ENCODE peak calls at places on chromosome 6, in six cellular contexts. One of them, this sample, is unnamed.

GRCh38 chr6:125639621-125640020 is 109.8 kb upstream of the HEY2 start:
- DNase-seq in lower lobe of right lung: no peak
- DNase-seq in GM10248: no peak
- DNase-seq in foreskin melanocyte: peak
- DNase-seq in ELF-1: peak
- DNase-seq in stimulated activated CD4-positive, alpha-beta T cell treated with anti-CD3 and anti-CD28 coated beads, Interleukin-12 subunit alpha, Interleukin-12 subunit beta, amount 100 ng/mL, for 24 hours: no peak
- DNase-seq in this sample: no peak

GRCh38 chr6:157787080-157787479 is 36.0 kb upstream of the SNX9 start:
- DNase-seq in GM10248: no peak
- DNase-seq in lower lobe of right lung: no peak
- DNase-seq in foreskin melanocyte: no peak
- DNase-seq in ELF-1: no peak
- DNase-seq in stimulated activated CD4-positive, alpha-beta T cell treated with anti-CD3 and anti-CD28 coated beads, Interleukin-12 subunit alpha, Interleukin-12 subunit beta, amount 100 ng/mL, for 24 hours: no peak
- DNase-seq in this sample: no peak

GRCh38 chr6:81668615-81669047 is 83.8 kb downstream of the TENT5A start:
- DNase-seq in ELF-1: no peak
- DNase-seq in foreskin melanocyte: no peak
- DNase-seq in lower lobe of right lung: no peak
- DNase-seq in GM10248: no peak
- DNase-seq in stimulated activated CD4-positive, alpha-beta T cell treated with anti-CD3 and anti-CD28 coated beads, Interleukin-12 subunit alpha, Interleukin-12 subunit beta, amount 100 ng/mL, for 24 hours: no peak
- DNase-seq in this sample: no peak

GRCh38 chr6:11392778-11393507 is 144.6 kb upstream of the TMEM170B start:
- DNase-seq in foreskin melanocyte: no peak
- DNase-seq in ELF-1: no peak
- DNase-seq in lower lobe of right lung: peak
- DNase-seq in stimulated activated CD4-positive, alpha-beta T cell treated with anti-CD3 and anti-CD28 coated beads, Interleukin-12 subunit alpha, Interleukin-12 subunit beta, amount 100 ng/mL, for 24 hours: no peak
- DNase-seq in GM10248: no peak
- DNase-seq in this sample: no peak

GRCh38 chr6:112665815-112666214 is 318.7 kb downstream of the RFPL4B start:
- DNase-seq in lower lobe of right lung: no peak
- DNase-seq in foreskin melanocyte: no peak
- DNase-seq in ELF-1: no peak
- DNase-seq in GM10248: no peak
- DNase-seq in stimulated activated CD4-positive, alpha-beta T cell treated with anti-CD3 and anti-CD28 coated beads, Interleukin-12 subunit alpha, Interleukin-12 subunit beta, amount 100 ng/mL, for 24 hours: no peak
- DNase-seq in this sample: no peak

GRCh38 chr6:144278659-144279314 is 6.3 kb upstream of the UTRN start:
- DNase-seq in lower lobe of right lung: no peak
- DNase-seq in stimulated activated CD4-positive, alpha-beta T cell treated with anti-CD3 and anti-CD28 coated beads, Interleukin-12 subunit alpha, Interleukin-12 subunit beta, amount 100 ng/mL, for 24 hours: no peak
- DNase-seq in ELF-1: peak
- DNase-seq in GM10248: no peak
- DNase-seq in foreskin melanocyte: no peak
- DNase-seq in this sample: no peak

GRCh38 chr6:130424704-130425103 is 58.9 kb downstream of the TMEM200A start:
- DNase-seq in foreskin melanocyte: no peak
- DNase-seq in ELF-1: no peak
- DNase-seq in stimulated activated CD4-positive, alpha-beta T cell treated with anti-CD3 and anti-CD28 coated beads, Interleukin-12 subunit alpha, Interleukin-12 subunit beta, amount 100 ng/mL, for 24 hours: no peak
- DNase-seq in GM10248: no peak
- DNase-seq in lower lobe of right lung: no peak
- DNase-seq in this sample: no peak

GRCh38 chr6:12238191-12238590 is 52.0 kb upstream of the EDN1 start:
- DNase-seq in foreskin melanocyte: no peak
- DNase-seq in lower lobe of right lung: no peak
- DNase-seq in GM10248: no peak
- DNase-seq in ELF-1: no peak
- DNase-seq in stimulated activated CD4-positive, alpha-beta T cell treated with anti-CD3 and anti-CD28 coated beads, Interleukin-12 subunit alpha, Interleukin-12 subunit beta, amount 100 ng/mL, for 24 hours: no peak
- DNase-seq in this sample: no peak

GRCh38 chr6:35238843-35239289 is 20.7 kb upstream of the ZNF76 start:
- DNase-seq in GM10248: no peak
- DNase-seq in lower lobe of right lung: no peak
- DNase-seq in ELF-1: peak
- DNase-seq in foreskin melanocyte: no peak
- DNase-seq in stimulated activated CD4-positive, alpha-beta T cell treated with anti-CD3 and anti-CD28 coated beads, Interleukin-12 subunit alpha, Interleukin-12 subunit beta, amount 100 ng/mL, for 24 hours: no peak
- DNase-seq in this sample: no peak

GRCh38 chr6:139240161-139241010 is 51.4 kb downstream of the TXLNB start:
- DNase-seq in lower lobe of right lung: no peak
- DNase-seq in ELF-1: no peak
- DNase-seq in foreskin melanocyte: no peak
- DNase-seq in stimulated activated CD4-positive, alpha-beta T cell treated with anti-CD3 and anti-CD28 coated beads, Interleukin-12 subunit alpha, Interleukin-12 subunit beta, amount 100 ng/mL, for 24 hours: no peak
- DNase-seq in GM10248: no peak
- DNase-seq in this sample: no peak

GRCh38 chr6:154638369-154638768 is 94.8 kb upstream of the SCAF8 start:
- DNase-seq in lower lobe of right lung: no peak
- DNase-seq in GM10248: no peak
- DNase-seq in stimulated activated CD4-positive, alpha-beta T cell treated with anti-CD3 and anti-CD28 coated beads, Interleukin-12 subunit alpha, Interleukin-12 subunit beta, amount 100 ng/mL, for 24 hours: no peak
- DNase-seq in foreskin melanocyte: no peak
- DNase-seq in ELF-1: no peak
- DNase-seq in this sample: no peak

GRCh38 chr6:126075335-126076071 is 89.2 kb downstream of the TRMT11 start:
- DNase-seq in foreskin melanocyte: no peak
- DNase-seq in stimulated activated CD4-positive, alpha-beta T cell treated with anti-CD3 and anti-CD28 coated beads, Interleukin-12 subunit alpha, Interleukin-12 subunit beta, amount 100 ng/mL, for 24 hours: no peak
- DNase-seq in GM10248: no peak
- DNase-seq in lower lobe of right lung: no peak
- DNase-seq in ELF-1: no peak
- DNase-seq in this sample: no peak

GRCh38 chr6:47440722-47441121 is 36.9 kb upstream of the CD2AP start:
- DNase-seq in foreskin melanocyte: peak
- DNase-seq in GM10248: peak
- DNase-seq in stimulated activated CD4-positive, alpha-beta T cell treated with anti-CD3 and anti-CD28 coated beads, Interleukin-12 subunit alpha, Interleukin-12 subunit beta, amount 100 ng/mL, for 24 hours: no peak
- DNase-seq in lower lobe of right lung: no peak
- DNase-seq in ELF-1: no peak
- DNase-seq in this sample: peak

GRCh38 chr6:130811932-130812331 is 15.3 kb upstream of the SMLR1 start:
- DNase-seq in ELF-1: no peak
- DNase-seq in GM10248: no peak
- DNase-seq in lower lobe of right lung: no peak
- DNase-seq in foreskin melanocyte: no peak
- DNase-seq in stimulated activated CD4-positive, alpha-beta T cell treated with anti-CD3 and anti-CD28 coated beads, Interleukin-12 subunit alpha, Interleukin-12 subunit beta, amount 100 ng/mL, for 24 hours: no peak
- DNase-seq in this sample: no peak

GRCh38 chr6:42042108-42042507 is 8.2 kb upstream of the TAF8 start:
- DNase-seq in foreskin melanocyte: no peak
- DNase-seq in lower lobe of right lung: no peak
- DNase-seq in stimulated activated CD4-positive, alpha-beta T cell treated with anti-CD3 and anti-CD28 coated beads, Interleukin-12 subunit alpha, Interleukin-12 subunit beta, amount 100 ng/mL, for 24 hours: no peak
- DNase-seq in GM10248: no peak
- DNase-seq in ELF-1: no peak
- DNase-seq in this sample: no peak

This sample was measured in GM20000.